ENCODE peak calls at places on chromosomes 16 and 17, in ten cellular contexts. P is left ventricle myocardium inferior, S is uterus, X is right atrium auricular region, O is transverse colon, F is breast epithelium, J is tibial nerve, E is lung, D is brain microvascular endothelial cell, G is thoracic aorta. L is an unnamed sample.

GRCh38 chr17:69047368-69048263 is 13.1 kb downstream of the ABCA9 start:
- DNase-seq in P (peak), S (peak), X (peak), O (peak), F (no peak), J (peak), E (peak), D (peak), G (no peak), L (peak)

GRCh38 chr17:12613566-12613965 is 52.1 kb upstream of the MYOCD start:
- DNase-seq in P (no peak), S (no peak), X (no peak), O (no peak), F (no peak), J (no peak), E (no peak), D (peak), G (no peak), L (no peak)

GRCh38 chr17:2712300-2713043 is 908 bp upstream of the CLUH start:
- DNase-seq in P (no peak), S (no peak), X (no peak), O (no peak), F (no peak), J (no peak), E (no peak), D (no peak), G (no peak), L (no peak)

GRCh38 chr17:10624966-10625365 is 32.1 kb downstream of the MYH3 start:
- DNase-seq in P (no peak), S (no peak), X (no peak), O (no peak), F (no peak), J (no peak), E (no peak), D (no peak), G (no peak), L (no peak)

GRCh38 chr17:45906927-45907622 is 12.7 kb downstream of the MAPT start:
- DNase-seq in P (no peak), S (no peak), X (no peak), O (no peak), F (no peak), J (no peak), E (no peak), D (no peak), G (no peak), L (no peak)

GRCh38 chr16:17561056-17561455 is 90.3 kb upstream of the XYLT1 start:
- DNase-seq in P (no peak), S (no peak), X (no peak), O (no peak), F (no peak), J (no peak), E (no peak), D (no peak), G (no peak), L (no peak)

GRCh38 chr16:19884611-19885455 is at the start of gene GPRC5B:
- DNase-seq in P (peak), S (peak), X (no peak), O (peak), F (peak), J (no peak), E (no peak), D (no peak), G (no peak), L (peak)

GRCh38 chr16:10579965-10580918 is at the start of gene EMP2:
- DNase-seq in P (peak), S (peak), X (peak), O (peak), F (peak), J (peak), E (peak), D (peak), G (peak), L (peak)

GRCh38 chr17:79607941-79608728 is 2.7 kb downstream of the RBFOX3 start:
- DNase-seq in P (no peak), S (peak), X (no peak), O (peak), F (no peak), J (no peak), E (no peak), D (peak), G (no peak), L (peak)

GRCh38 chr16:19463468-19464315 is 46.0 kb downstream of the TMC5 start:
- DNase-seq in P (no peak), S (no peak), X (no peak), O (no peak), F (no peak), J (no peak), E (no peak), D (no peak), G (no peak), L (peak)

GRCh38 chr17:68603027-68603426 is 1.9 kb upstream of the FAM20A start:
- DNase-seq in P (no peak), S (no peak), X (no peak), O (no peak), F (no peak), J (no peak), E (no peak), D (no peak), G (no peak), L (no peak)

GRCh38 chr16:14476183-14476582 is 153.9 kb downstream of the PARN start:
- DNase-seq in P (no peak), S (no peak), X (no peak), O (no peak), F (no peak), J (no peak), E (no peak), D (no peak), G (no peak), L (no peak)

GRCh38 chr17:8941980-8942617 is 23.4 kb downstream of the PIK3R5 start:
- DNase-seq in P (no peak), S (no peak), X (no peak), O (no peak), F (no peak), J (no peak), E (no peak), D (no peak), G (no peak), L (no peak)

GRCh38 chr16:20735504-20735903 is 6.1 kb downstream of the THUMPD1 start:
- DNase-seq in P (no peak), S (no peak), X (no peak), O (no peak), F (no peak), J (no peak), E (no peak), D (no peak), G (no peak), L (no peak)

GRCh38 chr16:17509194-17509593 is 38.4 kb upstream of the XYLT1 start:
- DNase-seq in P (no peak), S (no peak), X (no peak), O (no peak), F (no peak), J (no peak), E (no peak), D (no peak), G (no peak), L (no peak)

GRCh38 chr17:34252138-34252889 is 2.8 kb upstream of the CCL2 start:
- DNase-seq in P (peak), S (peak), X (peak), O (peak), F (peak), J (peak), E (peak), D (peak), G (peak), L (peak)

GRCh38 chr16:81495321-81496234 is 51.0 kb downstream of the CMIP start:
- DNase-seq in P (peak), S (no peak), X (peak), O (peak), F (no peak), J (no peak), E (no peak), D (no peak), G (no peak), L (no peak)

GRCh38 chr16:67415872-67416793 is at the start of gene ZDHHC1:
- DNase-seq in P (peak), S (peak), X (no peak), O (peak), F (peak), J (no peak), E (peak), D (peak), G (no peak), L (peak)

GRCh38 chr17:652310-652709 is 62.3 kb downstream of the VPS53 start:
- DNase-seq in P (peak), S (peak), X (peak), O (peak), F (peak), J (peak), E (no peak), D (no peak), G (no peak), L (no peak)

GRCh38 chr17:39813631-39814030 is 50.5 kb downstream of the IKZF3 start:
- DNase-seq in P (no peak), S (no peak), X (no peak), O (no peak), F (no peak), J (no peak), E (no peak), D (no peak), G (no peak), L (no peak)

GRCh38 chr16:75251280-75252048 is at the start of gene BCAR1:
- DNase-seq in P (peak), S (peak), X (peak), O (peak), F (peak), J (peak), E (peak), D (peak), G (no peak), L (peak)

GRCh38 chr17:62765351-62765750 is 42.8 kb downstream of the MARCHF10 start:
- DNase-seq in P (no peak), S (no peak), X (no peak), O (no peak), F (no peak), J (no peak), E (no peak), D (no peak), G (no peak), L (no peak)

DNA sequence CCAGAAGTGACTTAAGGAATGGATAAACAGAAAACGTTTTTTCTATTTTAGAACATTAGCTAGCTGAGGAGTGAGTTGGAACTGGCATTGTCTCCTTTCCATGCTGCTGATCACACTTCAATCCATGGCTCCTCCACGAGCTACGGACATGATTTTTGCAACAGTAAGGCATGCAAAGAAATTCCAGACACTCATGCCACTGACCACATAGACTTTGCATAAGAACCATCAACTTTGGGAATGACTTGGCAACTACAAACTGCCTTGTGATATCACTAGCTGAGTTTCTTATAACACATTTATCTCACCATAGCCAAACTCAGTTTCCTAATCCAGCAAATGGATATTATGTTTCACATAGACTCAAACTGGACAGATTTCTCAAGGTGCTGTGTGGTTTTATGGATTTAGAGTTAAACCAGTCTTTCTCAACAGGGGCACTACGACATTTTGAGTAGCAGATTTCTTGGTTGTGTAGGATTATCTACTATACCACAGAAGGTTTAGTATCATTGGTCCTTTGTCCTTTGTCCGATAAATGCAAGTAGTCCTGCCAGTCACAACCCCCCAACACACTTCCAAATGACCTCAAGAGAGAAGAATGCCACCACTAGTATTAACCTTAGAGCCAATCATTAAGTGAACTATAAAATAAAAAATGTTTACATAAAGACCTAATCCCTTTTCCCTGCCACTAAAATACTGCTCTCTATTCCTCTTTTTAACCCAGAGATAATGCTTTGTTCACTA is 48.3 kb upstream of the C17orf78 start:
- DNase-seq in P (no peak), S (no peak), X (no peak), O (no peak), F (no peak), J (no peak), E (no peak), D (peak), G (no peak), L (no peak)
- H3K27ac ChIP-seq in P (no peak), S (no peak), X (no peak), O (no peak), F (no peak), J (no peak), E (no peak), D (peak), G (no peak), L (no peak)

DNA sequence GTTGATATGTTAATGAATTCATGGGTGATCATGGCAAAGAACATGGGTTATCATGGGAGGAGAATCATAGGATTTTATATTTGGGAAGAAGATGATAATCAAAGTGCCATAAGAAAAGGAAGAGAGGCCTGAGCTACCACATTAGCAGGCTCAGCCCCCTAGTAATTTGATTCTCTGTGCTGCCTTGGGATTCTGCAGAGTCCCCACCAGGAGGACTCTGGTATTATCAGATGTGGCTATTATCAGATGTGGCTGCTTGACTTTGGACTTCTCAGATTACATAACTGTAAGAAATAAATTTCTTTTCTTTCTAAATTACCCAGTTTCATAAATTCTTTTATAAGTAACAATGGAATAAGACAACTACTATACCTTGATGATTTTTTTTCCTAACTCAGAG is 137.6 kb downstream of the ITFG1 start:
- DNase-seq in P (no peak), S (no peak), X (no peak), O (no peak), F (no peak), J (no peak), E (no peak), D (no peak), G (no peak), L (no peak)
- TF ChIP-seq CTCF in P (no peak), S (no peak), X (no peak), O (no peak), F (no peak), J (no peak), E (no peak), D (peak), G (no peak), L (no peak)

GRCh38 chr17:17937450-17937849 is 34.8 kb downstream of the TOM1L2 start:
- DNase-seq in P (no peak), S (no peak), X (no peak), O (no peak), F (no peak), J (no peak), E (no peak), D (no peak), G (no peak), L (no peak)
- H3K27ac ChIP-seq in P (peak), S (no peak), X (peak), O (peak), F (no peak), J (peak), E (no peak), D (no peak), G (no peak), L (peak)

GRCh38 chr16:495127-495748 is 32.3 kb upstream of the CAPN15 start:
- DNase-seq in P (no peak), S (no peak), X (no peak), O (peak), F (no peak), J (no peak), E (no peak), D (peak), G (no peak), L (peak)
- TF ChIP-seq CTCF in P (peak), S (no peak), X (no peak), O (no peak), F (no peak), J (no peak), E (no peak), D (peak), G (no peak), L (peak)

GRCh38 chr16:55488306-55488705 is 9.3 kb downstream of the MMP2 start:
- DNase-seq in P (no peak), S (peak), X (no peak), O (no peak), F (no peak), J (no peak), E (no peak), D (no peak), G (no peak), L (no peak)
- H3K27ac ChIP-seq in P (peak), S (peak), X (peak), O (peak), F (peak), J (peak), E (no peak), D (no peak), G (no peak), L (no peak)

GRCh38 chr16:27920391-27920891 is 143.1 kb downstream of the GSG1L start:
- DNase-seq in P (no peak), S (no peak), X (no peak), O (no peak), F (peak), J (no peak), E (no peak), D (no peak), G (no peak), L (peak)
- TF ChIP-seq CTCF in P (no peak), S (no peak), X (no peak), O (no peak), F (peak), J (no peak), E (no peak), D (peak), G (peak), L (peak)

DNA sequence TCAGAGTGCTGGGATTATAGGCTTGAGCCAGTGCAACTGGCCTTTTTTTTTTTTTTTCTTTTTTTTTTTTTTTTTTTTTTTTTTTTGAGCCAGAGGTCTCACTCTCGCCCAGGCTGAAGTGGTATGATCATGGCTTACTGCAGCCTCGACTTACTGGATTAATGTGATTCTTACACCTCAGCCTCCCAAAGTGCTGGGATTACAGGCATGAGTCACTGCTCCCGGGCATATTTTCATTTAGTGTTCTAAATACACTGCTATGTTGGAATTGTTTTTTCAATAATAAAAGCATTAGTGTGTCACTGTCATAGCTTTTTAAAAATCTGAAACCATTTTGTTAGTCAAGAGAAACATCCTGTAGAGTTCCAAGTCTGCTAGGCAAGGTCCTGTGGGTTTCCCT is 40.3 kb downstream of the NDE1 start:
- DNase-seq in P (no peak), S (no peak), X (no peak), O (no peak), F (no peak), J (no peak), E (no peak), D (peak), G (peak), L (no peak)
- H3K27ac ChIP-seq in P (no peak), S (no peak), X (no peak), O (no peak), F (no peak), J (no peak), E (no peak), D (peak), G (peak), L (no peak)

GRCh38 chr17:57001541-57001940 is 23.6 kb downstream of the SCPEP1 start:
- DNase-seq in P (no peak), S (no peak), X (no peak), O (no peak), F (no peak), J (no peak), E (no peak), D (no peak), G (no peak), L (no peak)

GRCh38 chr17:57002904-57003303 is 25.0 kb downstream of the SCPEP1 start:
- DNase-seq in P (no peak), S (no peak), X (no peak), O (no peak), F (no peak), J (no peak), E (no peak), D (no peak), G (no peak), L (no peak)

GRCh38 chr17:57008958-57009357 is 31.0 kb downstream of the SCPEP1 start:
- DNase-seq in P (no peak), S (no peak), X (no peak), O (no peak), F (no peak), J (no peak), E (no peak), D (no peak), G (no peak), L (no peak)

GRCh38 chr17:57006040-57006439 is 28.1 kb downstream of the SCPEP1 start:
- DNase-seq in P (no peak), S (no peak), X (no peak), O (no peak), F (no peak), J (no peak), E (no peak), D (no peak), G (no peak), L (no peak)

DNA sequence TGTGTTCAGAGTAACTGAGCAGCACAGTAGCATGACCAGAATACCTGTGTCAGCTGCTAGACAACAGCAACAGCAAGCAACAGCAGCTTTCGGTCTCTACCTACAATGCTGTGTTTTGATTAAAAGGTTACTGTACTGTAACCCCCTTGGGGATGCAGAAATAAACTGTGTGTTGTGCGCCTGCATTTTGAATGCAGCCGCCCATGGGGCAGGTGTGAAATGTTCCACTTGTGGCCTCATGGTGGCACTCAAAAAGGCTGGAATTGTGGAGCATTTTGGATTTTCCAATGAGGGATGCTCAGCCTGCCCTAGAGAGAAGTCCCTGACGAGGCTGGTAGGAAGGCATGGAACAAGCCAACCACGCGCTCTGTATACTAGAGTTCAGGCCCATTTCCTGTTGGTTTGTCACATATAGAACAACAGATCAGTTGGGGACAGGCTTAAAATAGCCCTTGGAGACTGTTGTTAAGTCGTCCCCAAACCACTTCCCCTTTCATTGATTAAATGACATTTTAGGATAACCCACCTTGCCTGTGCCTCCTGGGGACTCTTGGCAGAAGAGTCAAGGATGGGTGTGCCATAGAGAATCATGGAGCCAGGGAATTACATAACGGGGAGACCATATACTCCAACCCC is 27.1 kb downstream of the SCPEP1 start:
- DNase-seq in P (no peak), S (no peak), X (no peak), O (peak), F (no peak), J (no peak), E (no peak), D (no peak), G (no peak), L (no peak)
- TF ChIP-seq CTCF in P (peak), S (no peak), X (no peak), O (peak), F (peak), J (no peak), E (no peak), D (peak), G (peak), L (peak)

GRCh38 chr17:55723488-55723848 is 804 bp upstream of the TMEM100 start:
- DNase-seq in P (no peak), S (no peak), X (no peak), O (no peak), F (no peak), J (no peak), E (no peak), D (no peak), G (no peak), L (no peak)
- H3K27ac ChIP-seq in P (peak), S (peak), X (peak), O (peak), F (peak), J (peak), E (no peak), D (no peak), G (peak), L (no peak)

GRCh38 chr17:29214215-29215146 is 32.2 kb upstream of the CRYBA1 start:
- DNase-seq in P (no peak), S (no peak), X (peak), O (no peak), F (no peak), J (no peak), E (no peak), D (no peak), G (no peak), L (no peak)

GRCh38 chr17:29215717-29216116 is 30.9 kb upstream of the CRYBA1 start:
- DNase-seq in P (no peak), S (no peak), X (no peak), O (no peak), F (no peak), J (no peak), E (no peak), D (peak), G (no peak), L (no peak)

GRCh38 chr17:29216181-29216580 is 30.5 kb upstream of the CRYBA1 start:
- DNase-seq in P (no peak), S (no peak), X (no peak), O (no peak), F (no peak), J (no peak), E (no peak), D (no peak), G (no peak), L (no peak)

GRCh38 chr17:29216856-29217255 is 29.8 kb upstream of the CRYBA1 start:
- DNase-seq in P (no peak), S (no peak), X (no peak), O (no peak), F (no peak), J (no peak), E (no peak), D (no peak), G (no peak), L (peak)

GRCh38 chr17:29215174-29215573 is 31.5 kb upstream of the CRYBA1 start:
- DNase-seq in P (no peak), S (no peak), X (no peak), O (no peak), F (no peak), J (no peak), E (no peak), D (no peak), G (no peak), L (no peak)
- TF ChIP-seq CTCF in P (no peak), S (no peak), X (no peak), O (no peak), F (no peak), J (no peak), E (no peak), D (no peak), G (no peak), L (no peak)